ENCODE peak calls at places on chromosome 13, in nine cellular contexts. Z, X, O, G, Y, D, U, A and E are unnamed samples. For H3K4me1 and H3K27me3, the result is how much of the 10 kb centered on the place peaks cover.

GRCh38 chr13:76570485-76570884 is 315.7 kb downstream of the KCTD12 start:
- DNase-seq in Z (no peak), X (no peak), O (no peak), G (no peak), Y (no peak), D (no peak), U (no peak), A (no peak), E (no peak)

GRCh38 chr13:110885516-110885915 is 29.4 kb downstream of the ANKRD10 start:
- DNase-seq in Z (no peak), X (no peak), O (no peak), G (no peak), Y (no peak), D (no peak), U (no peak), A (no peak), E (no peak)

GRCh38 chr13:94641432-94641941 is 39.8 kb downstream of the GPR180 start:
- DNase-seq in Z (peak), X (no peak), O (no peak), G (no peak), Y (no peak), D (no peak), U (peak), A (peak), E (no peak)

GRCh38 chr13:94112227-94112626 is 367.3 kb downstream of the DCT start:
- DNase-seq in Z (peak), X (no peak), O (no peak), G (peak), Y (no peak), D (no peak), U (peak), A (peak), E (no peak)

GRCh38 chr13:33092422-33092987 is 76.3 kb downstream of the KL start:
- DNase-seq in Z (no peak), X (no peak), O (no peak), G (no peak), Y (no peak), D (no peak), U (no peak), A (no peak), E (no peak)

GRCh38 chr13:96090240-96091101 is 564 bp downstream of the HS6ST3 start:
- DNase-seq in Z (no peak), X (no peak), O (peak), G (no peak), Y (peak), D (no peak), U (no peak), A (peak), E (peak)

GRCh38 chr13:20303636-20304035 is 71.5 kb upstream of the GJB6 start:
- DNase-seq in Z (peak), X (no peak), O (no peak), G (no peak), Y (no peak), D (no peak), U (no peak), A (peak), E (no peak)

GRCh38 chr13:109332501-109333499 is 453.6 kb downstream of the IRS2 start:
- DNase-seq in Z (no peak), X (no peak), O (no peak), G (no peak), Y (no peak), D (peak), U (no peak), A (no peak), E (no peak)

GRCh38 chr13:67118277-67118676 is 111.9 kb downstream of the PCDH9 start:
- DNase-seq in Z (no peak), X (no peak), O (no peak), G (no peak), Y (no peak), D (no peak), U (no peak), A (no peak), E (no peak)

GRCh38 chr13:24605923-24606372 is 74.3 kb upstream of the ATP12A start:
- DNase-seq in Z (peak), X (peak), O (no peak), G (no peak), Y (peak), D (no peak), U (peak), A (peak), E (peak)

GRCh38 chr13:99057310-99057975 is 79.6 kb upstream of the DOCK9 start:
- DNase-seq in Z (peak), X (peak), O (no peak), G (no peak), Y (no peak), D (no peak), U (peak), A (peak), E (no peak)

GRCh38 chr13:48487968-48488367 is 44.9 kb downstream of the RCBTB2 start:
- DNase-seq in Z (no peak), X (no peak), O (no peak), G (no peak), Y (no peak), D (no peak), U (no peak), A (no peak), E (no peak)

GRCh38 chr13:48490241-48490640 is 42.6 kb downstream of the RCBTB2 start:
- DNase-seq in Z (peak), X (no peak), O (no peak), G (no peak), Y (no peak), D (no peak), U (no peak), A (no peak), E (no peak)

GRCh38 chr13:48491423-48492122 is 41.3 kb downstream of the RCBTB2 start:
- DNase-seq in Z (no peak), X (no peak), O (no peak), G (no peak), Y (no peak), D (no peak), U (peak), A (peak), E (no peak)

GRCh38 chr13:48489003-48489402 is 43.9 kb downstream of the RCBTB2 start:
- DNase-seq in Z (no peak), X (no peak), O (no peak), G (no peak), Y (no peak), D (no peak), U (no peak), A (no peak), E (no peak)

DNA sequence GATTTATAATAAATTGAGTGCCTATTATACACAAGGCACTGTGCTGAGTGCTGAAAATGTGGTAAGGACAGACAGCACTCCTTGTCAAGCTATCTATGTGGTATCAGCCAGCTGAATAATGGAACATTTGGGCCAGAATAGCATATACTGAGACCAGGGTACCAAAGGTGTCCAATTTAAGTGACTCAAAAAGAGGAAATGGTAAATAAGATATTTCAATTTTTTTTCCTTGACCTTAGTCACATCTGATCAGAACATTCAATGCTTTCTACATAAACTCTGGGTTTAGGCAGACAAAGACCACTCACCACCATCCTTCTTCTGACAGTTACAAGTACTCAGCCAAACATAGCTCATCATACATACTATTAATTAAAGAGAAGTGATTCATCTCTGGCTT is 43.2 kb downstream of the RCBTB2 start:
- DNase-seq in Z (no peak), X (no peak), O (no peak), G (no peak), Y (no peak), D (no peak), U (no peak), A (no peak), E (no peak)
- H3K4me1 ChIP-seq in Z (under half), X (under half), O (under half), G (under half), Y (under half), D (under half), U (under half), A (under half), E (under half)

DNA sequence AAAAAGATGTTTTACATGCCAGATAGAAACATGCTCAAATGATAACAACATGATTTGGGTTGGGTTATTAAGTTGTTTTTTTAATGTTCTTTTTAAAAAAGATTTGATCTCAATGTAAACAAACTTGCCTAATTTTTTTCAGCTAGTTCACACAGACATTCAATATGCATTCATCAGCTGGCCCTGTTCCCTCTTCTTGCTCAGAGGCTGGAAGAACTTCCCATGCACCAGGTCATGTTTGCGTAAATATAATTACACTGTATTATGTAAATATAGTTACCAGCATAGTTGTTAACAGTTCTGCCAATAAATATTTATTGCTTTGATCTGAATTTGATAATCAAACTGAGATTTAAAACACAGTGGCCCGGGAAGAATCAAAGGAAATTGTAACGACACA is 70.6 kb downstream of the ATP11A start:
- DNase-seq in Z (peak), X (no peak), O (no peak), G (no peak), Y (no peak), D (no peak), U (peak), A (peak), E (no peak)
- H3K27me3 ChIP-seq in Z (under half), X (under half), O (under half), G (under half), Y (under half), D (under half), U (under half), A (under half), E (under half)

GRCh38 chr13:50527612-50528509 is 315.6 kb downstream of the DLEU7 start:
- DNase-seq in Z (no peak), X (no peak), O (no peak), G (no peak), Y (no peak), D (no peak), U (no peak), A (peak), E (no peak)
- H3K4me1 ChIP-seq in Z (under half), X (under half), O (under half), G (under half), Y (under half), D (under half), U (under half), A (under half), E (under half)

DNA sequence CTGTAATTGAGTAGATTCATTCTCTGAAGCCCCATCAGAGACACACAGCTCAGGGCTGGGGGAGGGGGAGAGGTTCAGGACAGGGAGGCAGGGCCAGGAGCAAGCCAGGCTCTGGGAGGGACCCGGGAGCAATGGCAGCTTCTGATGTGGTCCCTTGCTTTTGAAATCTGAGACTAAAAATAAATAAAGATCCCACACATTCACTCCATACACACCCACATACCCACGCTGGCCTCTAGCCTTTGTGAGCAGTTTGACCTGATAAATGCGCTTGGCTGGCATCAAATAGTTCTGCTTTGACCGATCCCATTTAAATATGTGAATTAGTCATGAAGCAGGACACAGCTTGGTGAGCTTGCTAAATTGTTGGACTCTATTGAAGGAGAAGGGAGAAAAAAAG is 32.9 kb downstream of the GSX1 start:
- DNase-seq in Z (no peak), X (no peak), O (no peak), G (no peak), Y (peak), D (no peak), U (no peak), A (no peak), E (no peak)
- H3K27me3 ChIP-seq in Z (under half), X (under half), O (under half), G (under half), Y (half or more), D (half or more), U (under half), A (half or more), E (half or more)

GRCh38 chr13:113852536-113853517 is 11.0 kb downstream of the GAS6 start:
- DNase-seq in Z (no peak), X (peak), O (peak), G (peak), Y (no peak), D (no peak), U (no peak), A (no peak), E (peak)
- H3K4me1 ChIP-seq in Z (under half), X (under half), O (under half), G (half or more), Y (under half), D (half or more), U (half or more), A (under half), E (under half)